ENCODE peak calls at places on chromosomes 4 and X, in seven cellular contexts. D, E, H, L, X, V and R are unnamed samples.

GRCh38 chr4:169137555-169137920 is 127.5 kb upstream of the CBR4 start:
- DNase-seq in D (no peak), E (no peak), H (no peak), L (no peak), X (no peak), V (no peak), R (no peak)

GRCh38 chr4:78059524-78059889 is 2.4 kb downstream of the FRAS1 start:
- DNase-seq in D (peak), E (no peak), H (peak), L (peak), X (no peak), V (peak), R (peak)

GRCh38 chrX:151789179-151789800 is 54.7 kb downstream of the CNGA2 start:
- DNase-seq in D (no peak), E (peak), H (no peak), L (peak), X (no peak), V (no peak), R (peak)

GRCh38 chr4:141541851-141542250 is 94.5 kb upstream of the IL15 start:
- DNase-seq in D (no peak), E (no peak), H (no peak), L (no peak), X (no peak), V (no peak), R (no peak)

GRCh38 chrX:38515291-38515690 is 46.1 kb upstream of the TSPAN7 start:
- DNase-seq in D (no peak), E (no peak), H (no peak), L (no peak), X (no peak), V (no peak), R (no peak)

GRCh38 chr4:41746025-41746439 is 2.5 kb downstream of the PHOX2B start:
- DNase-seq in D (no peak), E (no peak), H (no peak), L (no peak), X (no peak), V (no peak), R (no peak)

GRCh38 chr4:142043509-142043908 is 407.1 kb downstream of the IL15 start:
- DNase-seq in D (no peak), E (no peak), H (no peak), L (no peak), X (no peak), V (no peak), R (no peak)

GRCh38 chr4:147839651-147840050 is 107.8 kb downstream of the ARHGAP10 start:
- DNase-seq in D (no peak), E (no peak), H (no peak), L (no peak), X (no peak), V (no peak), R (no peak)

GRCh38 chr4:20359692-20360091 is 108.0 kb downstream of the SLIT2 start:
- DNase-seq in D (no peak), E (no peak), H (no peak), L (no peak), X (no peak), V (no peak), R (no peak)

GRCh38 chrX:104566921-104567501 is 1.0 kb downstream of the IL1RAPL2 start:
- DNase-seq in D (no peak), E (no peak), H (no peak), L (no peak), X (no peak), V (no peak), R (no peak)

GRCh38 chrX:50211510-50211909 is 6.9 kb downstream of the CCNB3 start:
- DNase-seq in D (no peak), E (no peak), H (no peak), L (no peak), X (no peak), V (no peak), R (no peak)

GRCh38 chr4:85127653-85128052 is 161.2 kb upstream of the WDFY3 start:
- DNase-seq in D (peak), E (no peak), H (no peak), L (no peak), X (no peak), V (peak), R (no peak)

GRCh38 chr4:166400270-166400894 is 527.3 kb downstream of the TLL1 start:
- DNase-seq in D (no peak), E (no peak), H (no peak), L (no peak), X (no peak), V (no peak), R (no peak)

GRCh38 chrX:15464704-15465103 is 28.4 kb downstream of the PIR start:
- DNase-seq in D (no peak), E (no peak), H (no peak), L (no peak), X (no peak), V (no peak), R (no peak)

GRCh38 chrX:105645667-105646354 is 176.5 kb upstream of the NRK start:
- DNase-seq in D (no peak), E (no peak), H (no peak), L (no peak), X (no peak), V (no peak), R (no peak)

GRCh38 chr4:7805533-7806079 is 134.1 kb downstream of the AFAP1 start:
- DNase-seq in D (peak), E (no peak), H (peak), L (peak), X (no peak), V (no peak), R (no peak)

GRCh38 chr4:164621886-164622521 is 131.9 kb upstream of the SMIM31 start:
- DNase-seq in D (no peak), E (no peak), H (no peak), L (no peak), X (no peak), V (no peak), R (no peak)

GRCh38 chrX:53288173-53288572 is 6.8 kb upstream of the IQSEC2 start:
- DNase-seq in D (no peak), E (peak), H (no peak), L (no peak), X (no peak), V (peak), R (no peak)

GRCh38 chr4:45662996-45663395 is 460.9 kb downstream of the GABRG1 start:
- DNase-seq in D (no peak), E (no peak), H (peak), L (peak), X (no peak), V (no peak), R (peak)

GRCh38 chrX:38570396-38570795 is 9.1 kb downstream of the TSPAN7 start:
- DNase-seq in D (no peak), E (no peak), H (no peak), L (no peak), X (no peak), V (no peak), R (no peak)

GRCh38 chr4:159504634-159505033 is 401.8 kb downstream of the RAPGEF2 start:
- DNase-seq in D (no peak), E (no peak), H (peak), L (no peak), X (no peak), V (no peak), R (no peak)

GRCh38 chrX:130108647-130109428 is 1.5 kb downstream of the ELF4 start:
- DNase-seq in D (peak), E (no peak), H (peak), L (no peak), X (no peak), V (peak), R (peak)

GRCh38 chr4:39053983-39054382 is 8.0 kb upstream of the KLHL5 start:
- DNase-seq in D (no peak), E (no peak), H (no peak), L (no peak), X (no peak), V (no peak), R (no peak)

GRCh38 chr4:27985522-27985921 is 1124.9 kb downstream of the STIM2 start:
- DNase-seq in D (no peak), E (no peak), H (no peak), L (no peak), X (peak), V (no peak), R (no peak)

GRCh38 chrX:155086202-155086840 is 15.0 kb downstream of the BRCC3 start:
- DNase-seq in D (peak), E (peak), H (no peak), L (no peak), X (no peak), V (peak), R (peak)

GRCh38 chr4:163167333-163167626 is 590 bp upstream of the NAF1 start:
- DNase-seq in D (no peak), E (no peak), H (no peak), L (no peak), X (no peak), V (no peak), R (no peak)

GRCh38 chr4:83548151-83548905 is 12.4 kb downstream of the GPAT3 start:
- DNase-seq in D (peak), E (peak), H (peak), L (peak), X (peak), V (peak), R (peak)

GRCh38 chr4:46270986-46271596 is 118.8 kb downstream of the GABRA2 start:
- DNase-seq in D (peak), E (no peak), H (no peak), L (no peak), X (peak), V (no peak), R (no peak)

GRCh38 chrX:118579417-118579816 is 83.8 kb downstream of the DOCK11 start:
- DNase-seq in D (no peak), E (no peak), H (no peak), L (no peak), X (no peak), V (no peak), R (no peak)

GRCh38 chr4:188329526-188329925 is 190.3 kb downstream of the TRIML1 start:
- DNase-seq in D (peak), E (no peak), H (no peak), L (no peak), X (no peak), V (no peak), R (no peak)

GRCh38 chrX:23901805-23902204 is 5.9 kb downstream of the APOO start:
- DNase-seq in D (peak), E (peak), H (peak), L (peak), X (peak), V (peak), R (peak)

GRCh38 chrX:150990910-150991309 is 7.8 kb downstream of the HMGB3 start:
- DNase-seq in D (no peak), E (no peak), H (no peak), L (no peak), X (no peak), V (no peak), R (no peak)

GRCh38 chr4:140151700-140152014 is 2.3 kb downstream of the MAML3 start:
- DNase-seq in D (peak), E (peak), H (peak), L (peak), X (no peak), V (peak), R (peak)

GRCh38 chr4:54228064-54228527 is 997 bp upstream of the PDGFRA start:
- DNase-seq in D (peak), E (peak), H (peak), L (peak), X (no peak), V (peak), R (peak)

GRCh38 chr4:54224960-54225670 is 4.0 kb upstream of the PDGFRA start:
- DNase-seq in D (no peak), E (peak), H (no peak), L (no peak), X (no peak), V (no peak), R (no peak)

GRCh38 chr4:54225671-54226398 is 3.3 kb upstream of the PDGFRA start:
- DNase-seq in D (no peak), E (peak), H (no peak), L (no peak), X (no peak), V (no peak), R (no peak)

GRCh38 chr4:54227261-54228063 is 1.6 kb upstream of the PDGFRA start:
- DNase-seq in D (no peak), E (peak), H (no peak), L (no peak), X (no peak), V (no peak), R (no peak)

GRCh38 chr4:54226399-54227260 is 2.5 kb upstream of the PDGFRA start:
- DNase-seq in D (no peak), E (peak), H (peak), L (no peak), X (no peak), V (no peak), R (peak)
- TF ChIP-seq POLR2A in D (no peak), E (peak), H (no peak), L (no peak), X (no peak), V (no peak), R (peak)

GRCh38 chr4:79472693-79473552 is 64.9 kb upstream of the GK2 start:
- DNase-seq in D (no peak), E (no peak), H (no peak), L (no peak), X (no peak), V (no peak), R (no peak)
- TF ChIP-seq EP300 in D (no peak), E (no peak), H (no peak), L (no peak), X (no peak), V (no peak), R (no peak)

GRCh38 chr4:185317880-185318279 is 77.8 kb downstream of the LRP2BP start:
- DNase-seq in D (no peak), E (no peak), H (no peak), L (no peak), X (no peak), V (no peak), R (no peak)

GRCh38 chr4:185322805-185323204 is 72.9 kb downstream of the LRP2BP start:
- DNase-seq in D (no peak), E (no peak), H (no peak), L (no peak), X (no peak), V (no peak), R (no peak)

GRCh38 chr4:185312699-185313098 is 83.0 kb downstream of the LRP2BP start:
- DNase-seq in D (no peak), E (no peak), H (no peak), L (no peak), X (no peak), V (no peak), R (no peak)

GRCh38 chr4:185318679-185319078 is 77.0 kb downstream of the LRP2BP start:
- DNase-seq in D (peak), E (no peak), H (no peak), L (no peak), X (no peak), V (peak), R (no peak)
- H3K27ac ChIP-seq in D (peak), E (no peak), H (no peak), L (no peak), X (peak), V (peak), R (no peak)

GRCh38 chrX:71058116-71058515 is 10.0 kb downstream of the SNX12 start:
- DNase-seq in D (no peak), E (no peak), H (no peak), L (no peak), X (no peak), V (no peak), R (no peak)
- TF ChIP-seq POLR2A in D (no peak), E (no peak), H (no peak), L (no peak), X (no peak), V (no peak), R (no peak)